ENCODE peak calls at places on chromosomes 13 and 19, in five cellular contexts. J is H1, X is K562, B is GM12878, P is HepG2. H is an unnamed sample.

GRCh38 chr19:10467104-10467706 is 36.0 kb downstream of the KEAP1 start:
- DNase-seq in J (no peak), X (no peak), B (no peak), P (no peak), H (no peak)

GRCh38 chr19:29505034-29505824 is 20.6 kb upstream of the VSTM2B start:
- DNase-seq in J (no peak), X (no peak), B (no peak), P (no peak), H (no peak)

GRCh38 chr13:45122941-45123340 is 2.6 kb downstream of the GTF2F2 start:
- DNase-seq in J (no peak), X (peak; percentile 43), B (no peak), P (no peak), H (no peak)

GRCh38 chr19:33678796-33679195 is 57.0 kb downstream of the CHST8 start:
- DNase-seq in J (no peak), X (no peak), B (no peak), P (no peak), H (no peak)

GRCh38 chr13:60329221-60329983 is 67.6 kb upstream of the TDRD3 start:
- DNase-seq in J (peak; percentile 71), X (peak; percentile 41), B (peak; percentile 7), P (peak; percentile 12), H (peak; percentile 71)

GRCh38 chr13:61410669-61411297 is 4.9 kb downstream of the PCDH20 start:
- DNase-seq in J (no peak), X (peak; percentile 4), B (no peak), P (peak; percentile 5), H (no peak)

GRCh38 chr19:10808937-10809655 is 26.9 kb downstream of the TMED1 start:
- DNase-seq in J (no peak), X (peak; percentile 43), B (no peak), P (no peak), H (no peak)

GRCh38 chr13:95355491-95355890 is 54.2 kb upstream of the ABCC4 start:
- DNase-seq in J (no peak), X (no peak), B (no peak), P (no peak), H (no peak)

GRCh38 chr13:104385409-104385808 is 1319.2 kb upstream of the SLC10A2 start:
- DNase-seq in J (no peak), X (no peak), B (no peak), P (no peak), H (no peak)

GRCh38 chr19:4506449-4507149 is 11.7 kb downstream of the PLIN4 start:
- DNase-seq in J (no peak), X (no peak), B (no peak), P (no peak), H (no peak)

GRCh38 chr19:40806385-40807146 is 7.6 kb downstream of the EGLN2 start:
- DNase-seq in J (peak; percentile 95), X (peak; percentile 87), B (no peak), P (peak; percentile 66), H (peak; percentile 96)

GRCh38 chr19:40808021-40808325 is 9.0 kb downstream of the EGLN2 start:
- DNase-seq in J (no peak), X (no peak), B (no peak), P (no peak), H (no peak)

GRCh38 chr19:40808497-40808896 is 9.5 kb downstream of the EGLN2 start:
- DNase-seq in J (no peak), X (no peak), B (no peak), P (no peak), H (no peak)

GRCh38 chr19:40805258-40805868 is 6.4 kb downstream of the EGLN2 start:
- DNase-seq in J (no peak), X (no peak), B (no peak), P (no peak), H (no peak)

GRCh38 chr19:40807147-40808020 is 8.4 kb downstream of the EGLN2 start:
- DNase-seq in J (peak; percentile 75), X (no peak), B (no peak), P (peak; percentile 49), H (peak; percentile 80)
- TF ChIP-seq ATF2 in J (no peak), X (no peak), B (no peak), P (no peak), H (no peak)

DNA sequence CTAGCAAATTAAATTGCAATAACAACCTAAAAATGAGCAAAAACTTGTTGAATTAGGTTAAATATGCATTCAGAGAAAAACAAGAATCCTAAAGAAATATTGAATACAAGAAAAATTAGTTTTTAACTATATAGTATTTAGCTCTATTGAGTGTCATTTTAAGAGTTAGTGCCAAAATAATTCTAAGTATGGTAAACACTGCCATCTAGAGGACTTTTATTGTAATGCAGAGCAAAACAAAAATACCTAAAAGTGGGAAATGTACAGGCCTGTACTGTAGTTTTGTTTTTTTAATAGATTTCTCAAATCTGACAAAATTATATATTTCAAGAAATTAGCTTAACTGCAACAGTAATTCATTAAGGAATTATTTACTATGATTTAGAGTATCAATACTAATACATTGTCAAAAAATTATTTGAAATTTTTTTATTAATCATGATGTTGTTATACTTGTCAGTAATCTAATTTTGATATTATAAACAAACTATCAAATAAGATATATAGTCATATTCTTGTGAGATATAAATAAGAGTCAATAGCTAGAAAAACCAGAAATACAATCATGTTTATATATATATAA is 8.2 kb upstream of the PCDH9 start:
- DNase-seq in J (no peak), X (peak; percentile 9), B (no peak), P (peak; percentile 16), H (no peak)
- TF ChIP-seq ATF2 in J (no peak), X (no peak), B (no peak), P (no peak), H (no peak)

GRCh38 chr19:18933297-18933696 is 7.7 kb downstream of the HOMER3 start:
- DNase-seq in J (no peak), X (no peak), B (no peak), P (no peak), H (no peak)
- TF ChIP-seq ATF2 in J (no peak), X (no peak), B (no peak), P (no peak), H (no peak)

GRCh38 chr13:73924607-73925006 is 209.6 kb downstream of the KLF12 start:
- DNase-seq in J (no peak), X (no peak), B (peak; percentile 33), P (no peak), H (no peak)

GRCh38 chr13:73918691-73919090 is 215.5 kb downstream of the KLF12 start:
- DNase-seq in J (no peak), X (no peak), B (no peak), P (no peak), H (no peak)

DNA sequence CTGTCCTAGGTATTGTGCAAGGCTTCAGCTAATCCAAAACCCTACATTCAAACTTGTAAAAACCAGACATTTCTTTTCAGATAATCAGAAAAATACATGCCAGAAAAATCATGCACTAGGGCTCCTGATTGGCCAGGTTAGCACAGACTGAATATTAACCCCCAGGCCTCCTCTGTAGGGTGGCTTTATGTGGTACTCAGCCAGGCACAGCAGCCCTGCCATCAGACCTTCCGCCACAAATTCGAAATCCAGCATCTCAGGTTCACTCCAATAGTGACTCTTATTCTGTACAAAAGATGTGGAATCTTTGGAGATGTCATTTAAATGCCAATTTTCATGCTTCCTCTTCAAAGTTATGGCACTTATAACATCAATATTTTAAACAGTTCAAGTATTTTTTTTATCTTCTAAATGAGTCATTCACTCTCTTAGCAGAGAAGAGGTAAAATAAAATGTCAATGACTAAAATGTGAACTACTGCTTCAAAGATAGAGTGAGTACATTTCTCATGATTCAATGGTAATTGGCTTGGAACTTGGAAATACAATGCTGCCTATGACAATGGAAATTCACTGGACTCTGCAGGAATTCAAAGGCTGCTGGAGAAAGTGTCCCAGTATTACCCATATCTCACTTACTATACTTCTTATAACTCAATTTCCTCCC is 211.3 kb downstream of the KLF12 start:
- DNase-seq in J (no peak), X (no peak), B (no peak), P (no peak), H (no peak)
- TF ChIP-seq ATF2 in J (no peak), X (no peak), B (no peak), P (no peak), H (no peak)

GRCh38 chr19:17164644-17165043 is 50.5 kb upstream of the USE1 start:
- DNase-seq in J (no peak), X (no peak), B (no peak), P (no peak), H (no peak)
- TF ChIP-seq ATF2 in J (no peak), X (no peak), B (no peak), P (no peak), H (no peak)

DNA sequence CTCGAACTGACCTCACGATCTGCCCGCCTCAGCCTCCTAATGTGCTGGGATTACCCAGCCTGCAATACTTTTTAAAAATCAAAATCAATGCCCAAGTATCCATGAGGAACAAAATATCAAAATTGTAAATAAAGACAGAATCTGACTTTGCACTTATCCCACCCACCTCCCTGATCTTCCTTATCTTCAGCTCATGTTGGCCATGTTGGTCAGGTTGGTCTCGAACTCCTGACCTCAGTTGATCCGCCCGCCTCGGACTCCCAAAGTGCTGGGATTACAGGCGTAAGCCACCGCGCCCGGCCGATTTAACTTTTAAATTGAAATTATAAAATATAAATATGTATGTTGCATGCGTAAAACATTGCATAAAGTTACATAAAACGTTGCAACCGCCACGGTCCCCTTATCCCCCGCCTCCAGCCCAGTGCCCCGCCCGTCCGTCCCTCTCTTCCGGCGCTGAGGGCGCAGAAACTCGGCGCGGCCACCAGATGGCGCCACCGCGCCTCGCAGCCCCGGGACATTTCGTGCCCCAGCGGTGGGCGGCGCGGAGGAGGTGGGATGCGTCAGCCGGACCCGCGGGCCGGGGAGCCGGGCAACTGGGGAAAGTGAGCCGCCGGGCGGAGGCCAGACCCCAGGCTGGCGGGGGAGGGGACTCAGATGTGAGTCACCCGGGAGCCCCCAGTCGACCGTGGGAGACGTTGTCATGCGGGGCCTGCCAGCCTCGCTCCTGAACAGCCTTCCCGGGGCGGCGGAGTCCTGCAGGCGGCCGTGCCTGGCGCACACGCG is 1.5 kb upstream of the GADD45B start:
- DNase-seq in J (peak; percentile 94), X (peak; percentile 90), B (no peak), P (peak; percentile 76), H (peak; percentile 92)
- TF ChIP-seq ATF2 in J (no peak), X (no peak), B (no peak), P (peak; percentile 69), H (no peak)

GRCh38 chr13:28528388-28528787 is 33.5 kb upstream of the FLT1 start:
- DNase-seq in J (no peak), X (no peak), B (no peak), P (no peak), H (no peak)
- TF ChIP-seq ATF2 in J (no peak), X (no peak), B (no peak), P (no peak), H (no peak)

GRCh38 chr13:101049166-101049850 is 367.0 kb downstream of the NALCN start:
- DNase-seq in J (no peak), X (no peak), B (no peak), P (no peak), H (no peak)
- TF ChIP-seq ATF2 in J (no peak), X (no peak), B (no peak), P (no peak), H (no peak)